ENCODE peak calls at places on chromosomes 4 and X, in five cellular contexts. O is EH, P is NCI-H345, F is aorta, D is GM18507. I is an unnamed sample.

GRCh38 chr4:948101-948935 is 16.1 kb downstream of the TMEM175 start:
- DNase-seq in P (no peak), F (peak; percentile 65), O (no peak), D (no peak), I (peak; percentile 57)

GRCh38 chr4:71186566-71187398 is 152.0 kb upstream of the SLC4A4 start:
- DNase-seq in P (peak; percentile 74), F (peak; percentile 86), O (peak; percentile 71), D (no peak), I (peak; percentile 67)

GRCh38 chrX:107894038-107894437 is 68.4 kb downstream of the MID2 start:
- DNase-seq in F (no peak), P (peak; percentile 44), O (peak; percentile 49), D (peak; percentile 3), I (no peak)

GRCh38 chrX:17546356-17546755 is 171.4 kb downstream of the NHS start:
- DNase-seq in F (no peak), P (no peak), D (no peak), O (no peak), I (no peak)

GRCh38 chr4:8053688-8054449 is 104.7 kb downstream of the ABLIM2 start:
- DNase-seq in P (no peak), O (no peak), F (no peak), D (no peak), I (no peak)

GRCh38 chr4:170139764-170140163 is 50.0 kb upstream of the AADAT start:
- DNase-seq in F (no peak), O (peak; percentile 39), D (no peak), P (no peak), I (no peak)

GRCh38 chrX:38271154-38271716 is 50.6 kb upstream of the SRPX start:
- DNase-seq in F (no peak), D (no peak), P (no peak), O (peak; percentile 21), I (no peak)

GRCh38 chr4:140100771-140101170 is 53.2 kb downstream of the MAML3 start:
- DNase-seq in P (no peak), F (no peak), O (no peak), D (no peak), I (no peak)